ENCODE peak calls at places on chromosomes 3 and 15, in ten cellular contexts. Q, X, O, L, P, E, I, F, H and T are unnamed samples.

GRCh38 chr3:156218353-156218744 is 98.0 kb downstream of the KCNAB1 start:
- DNase-seq in Q (no peak), X (no peak), O (no peak), L (peak), P (no peak), E (no peak), I (peak), F (peak), H (no peak), T (no peak)

GRCh38 chr15:26771168-26771916 is 1.5 kb downstream of the GABRB3 start:
- DNase-seq in Q (no peak), X (no peak), O (peak), L (no peak), P (no peak), E (peak), I (no peak), F (no peak), H (no peak), T (no peak)

GRCh38 chr15:66859688-66860253 is 157.7 kb downstream of the SMAD6 start:
- DNase-seq in Q (no peak), X (no peak), O (no peak), L (no peak), P (no peak), E (no peak), I (no peak), F (no peak), H (no peak), T (no peak)

GRCh38 chr15:101225658-101226057 is 26.2 kb downstream of the CHSY1 start:
- DNase-seq in Q (no peak), X (no peak), O (no peak), L (no peak), P (no peak), E (no peak), I (no peak), F (peak), H (no peak), T (no peak)

GRCh38 chr3:102112706-102113230 is 263.5 kb downstream of the NFKBIZ start:
- DNase-seq in Q (no peak), X (no peak), O (no peak), L (no peak), P (no peak), E (no peak), I (no peak), F (no peak), H (no peak), T (no peak)

GRCh38 chr3:194138732-194139084 is 2.8 kb downstream of the HES1 start:
- DNase-seq in Q (no peak), X (no peak), O (no peak), L (no peak), P (no peak), E (no peak), I (no peak), F (no peak), H (no peak), T (no peak)

GRCh38 chr15:94743668-94744067 is 512.3 kb downstream of the MCTP2 start:
- DNase-seq in Q (no peak), X (no peak), O (no peak), L (no peak), P (no peak), E (no peak), I (no peak), F (no peak), H (no peak), T (no peak)

GRCh38 chr3:23162939-23163338 is 40.2 kb upstream of the UBE2E2 start:
- DNase-seq in Q (no peak), X (peak), O (no peak), L (no peak), P (no peak), E (no peak), I (no peak), F (no peak), H (no peak), T (no peak)

GRCh38 chr15:87403973-87404372 is 852.6 kb downstream of the NTRK3 start:
- DNase-seq in Q (no peak), X (peak), O (no peak), L (no peak), P (no peak), E (no peak), I (no peak), F (no peak), H (no peak), T (no peak)

GRCh38 chr3:142394921-142395622 is 52.8 kb downstream of the XRN1 start:
- DNase-seq in Q (no peak), X (no peak), O (no peak), L (no peak), P (no peak), E (no peak), I (no peak), F (peak), H (no peak), T (no peak)

GRCh38 chr3:61936344-61936937 is 375.1 kb downstream of the PTPRG start:
- DNase-seq in Q (no peak), X (peak), O (no peak), L (peak), P (no peak), E (peak), I (no peak), F (peak), H (no peak), T (peak)

GRCh38 chr3:118501152-118501551 is 533.5 kb downstream of the IGSF11 start:
- DNase-seq in Q (no peak), X (peak), O (peak), L (no peak), P (no peak), E (no peak), I (peak), F (no peak), H (no peak), T (no peak)

GRCh38 chr15:67501177-67501835 is 19.6 kb upstream of the C15orf61 start:
- DNase-seq in Q (no peak), X (peak), O (no peak), L (peak), P (no peak), E (no peak), I (peak), F (no peak), H (no peak), T (no peak)

GRCh38 chr3:37876279-37876678 is 14.6 kb downstream of the CTDSPL start:
- DNase-seq in Q (no peak), X (no peak), O (no peak), L (no peak), P (no peak), E (no peak), I (no peak), F (no peak), H (no peak), T (no peak)

DNA sequence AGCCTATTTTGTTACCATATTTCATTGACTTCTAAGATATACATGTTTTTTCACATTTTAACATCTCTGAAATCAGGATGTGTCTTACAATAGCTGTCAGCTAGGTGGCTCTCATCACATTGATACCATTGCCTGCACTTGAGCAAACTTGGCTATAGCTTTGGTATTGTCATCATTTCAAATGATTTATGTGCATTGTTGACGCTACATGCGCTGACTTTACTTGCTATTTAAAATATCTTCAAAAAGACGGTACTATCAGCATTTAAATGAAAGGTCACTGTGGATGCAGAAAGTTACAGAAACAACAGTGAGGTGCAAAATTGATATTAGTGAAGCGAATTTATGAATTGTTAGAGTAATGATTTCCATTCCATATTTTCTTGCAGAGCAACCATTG is 54.0 kb upstream of the ABHD2 start:
- DNase-seq in Q (no peak), X (peak), O (no peak), L (peak), P (no peak), E (no peak), I (peak), F (peak), H (no peak), T (no peak)
- TF ChIP-seq CTCF in Q (peak), X (no peak), O (no peak), L (peak), P (no peak), E (peak), I (peak), F (peak), H (no peak), T (peak)

GRCh38 chr3:136751259-136752045 is 726 bp downstream of the STAG1 start:
- DNase-seq in Q (peak), X (peak), O (peak), L (peak), P (no peak), E (peak), I (peak), F (peak), H (peak), T (peak)

GRCh38 chr3:136752046-136752326 is 192 bp downstream of the STAG1 start:
- DNase-seq in Q (peak), X (no peak), O (no peak), L (no peak), P (no peak), E (no peak), I (no peak), F (no peak), H (no peak), T (no peak)

GRCh38 chr3:136755192-136755591 is 3.0 kb upstream of the STAG1 start:
- DNase-seq in Q (no peak), X (no peak), O (no peak), L (no peak), P (no peak), E (no peak), I (no peak), F (no peak), H (no peak), T (no peak)

GRCh38 chr3:136752327-136753111 is at the start of gene STAG1:
- DNase-seq in Q (peak), X (peak), O (peak), L (peak), P (peak), E (peak), I (peak), F (peak), H (peak), T (peak)

DNA sequence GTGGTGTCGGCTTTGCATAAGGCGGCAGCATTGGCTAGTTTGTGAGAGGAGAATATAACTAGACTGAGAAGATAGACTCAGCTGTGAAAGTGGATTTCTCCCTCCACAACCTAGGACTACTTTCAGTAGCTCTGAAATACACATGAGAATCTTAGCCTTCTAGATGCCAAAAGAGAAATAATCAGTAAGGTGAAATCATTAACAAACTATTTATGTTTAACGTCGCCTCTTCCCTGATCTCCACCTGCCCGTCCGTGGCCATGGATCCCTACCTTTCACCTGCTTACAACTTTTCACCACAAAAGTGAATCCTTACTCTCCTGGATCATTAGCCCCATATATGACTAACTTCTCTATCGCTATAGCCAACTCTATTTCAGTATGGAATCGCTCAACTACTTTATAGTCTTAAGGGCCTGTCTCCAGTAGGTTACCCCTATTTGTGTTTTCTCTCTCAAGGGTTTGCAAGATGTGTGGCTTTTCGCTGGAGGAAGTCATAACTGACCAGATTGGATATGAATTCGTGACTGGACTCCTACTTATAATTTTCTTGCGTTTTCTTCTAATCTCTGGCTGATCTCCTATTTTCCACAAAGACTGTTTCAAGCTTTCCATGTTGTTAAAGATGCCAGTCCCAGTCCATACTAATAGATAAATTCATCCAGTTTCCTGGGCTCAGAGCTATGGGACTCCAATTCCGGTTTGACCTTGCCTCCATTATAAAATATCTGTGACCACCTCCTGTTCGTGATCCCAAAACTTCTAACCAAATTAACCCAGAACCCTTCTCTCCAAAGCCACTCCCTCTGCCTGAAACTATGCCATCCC is 1.1 kb upstream of the STAG1 start:
- DNase-seq in Q (no peak), X (peak), O (no peak), L (no peak), P (no peak), E (no peak), I (no peak), F (no peak), H (no peak), T (no peak)
- TF ChIP-seq CTCF in Q (no peak), X (no peak), O (no peak), L (no peak), P (peak), E (no peak), I (no peak), F (no peak), H (no peak), T (peak)

DNA sequence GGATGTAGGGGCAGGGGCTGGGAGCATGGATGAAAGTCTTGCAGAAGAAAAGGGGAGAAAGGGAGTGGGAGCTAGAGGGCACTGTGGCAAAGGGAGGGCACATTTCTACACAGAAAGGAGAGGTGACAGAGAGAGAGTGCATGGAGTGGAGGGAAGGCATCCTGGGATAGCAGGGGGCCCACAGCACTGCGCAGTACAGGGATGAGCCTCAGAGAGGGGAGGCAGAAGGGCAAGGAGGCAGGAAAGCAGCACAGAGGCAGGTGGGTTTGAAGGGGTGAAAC is 5.4 kb downstream of the STOML1 start:
- DNase-seq in Q (no peak), X (no peak), O (no peak), L (no peak), P (no peak), E (no peak), I (no peak), F (no peak), H (no peak), T (no peak)
- TF ChIP-seq CTCF in Q (no peak), X (no peak), O (no peak), L (no peak), P (no peak), E (no peak), I (no peak), F (no peak), H (no peak), T (peak)

DNA sequence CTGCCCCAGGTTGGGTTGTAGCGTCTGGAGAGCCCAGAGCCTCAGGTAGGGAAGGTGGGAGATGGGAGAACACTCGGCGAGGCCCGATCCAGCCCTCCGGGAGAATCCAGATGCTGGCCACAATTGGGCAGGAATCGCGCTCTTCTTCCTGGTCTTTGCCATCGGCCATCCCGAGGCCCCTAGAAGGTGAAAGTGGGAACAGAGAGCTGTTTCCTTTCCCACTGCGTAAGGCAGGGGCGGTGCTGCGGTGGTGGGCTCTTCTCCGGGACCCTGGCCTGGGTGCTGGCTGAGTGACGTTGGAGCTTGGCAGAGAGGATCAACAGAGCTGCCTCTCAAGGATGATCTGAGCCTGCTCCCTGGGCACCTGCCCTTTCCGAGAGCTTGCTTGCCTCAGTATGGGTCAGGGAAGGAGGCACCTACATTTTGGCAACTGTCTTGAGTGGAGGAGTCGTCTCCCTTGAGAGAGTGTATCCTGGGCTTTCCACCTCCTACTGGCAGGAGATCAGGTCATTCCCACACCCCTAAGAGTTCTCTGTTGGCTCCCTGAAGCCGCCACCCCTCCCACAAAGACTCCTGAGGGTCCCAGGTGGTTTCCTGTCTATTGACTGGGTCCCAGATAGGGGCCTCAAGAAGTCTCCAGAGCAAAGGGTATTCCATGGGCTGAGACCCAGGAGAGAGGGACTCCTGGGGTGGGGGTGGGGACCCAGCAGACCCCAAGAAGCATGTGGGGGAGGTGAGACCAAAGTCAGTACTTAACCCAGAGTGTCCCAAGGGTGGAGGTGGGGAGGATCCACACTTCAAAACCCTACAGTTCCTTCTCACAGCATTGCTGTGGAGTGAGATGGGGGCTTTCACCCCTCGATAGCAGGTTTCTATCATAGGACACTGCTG is 1.6 kb downstream of the C15orf39 start:
- DNase-seq in Q (no peak), X (no peak), O (no peak), L (peak), P (no peak), E (no peak), I (no peak), F (peak), H (no peak), T (peak)
- TF ChIP-seq CTCF in Q (no peak), X (no peak), O (no peak), L (no peak), P (no peak), E (no peak), I (no peak), F (peak), H (no peak), T (no peak)

GRCh38 chr15:64651573-64652260 is 123.7 kb downstream of the RBPMS2 start:
- DNase-seq in Q (no peak), X (peak), O (no peak), L (no peak), P (no peak), E (peak), I (no peak), F (no peak), H (no peak), T (no peak)

GRCh38 chr15:64656508-64656907 is 118.9 kb downstream of the RBPMS2 start:
- DNase-seq in Q (no peak), X (no peak), O (no peak), L (no peak), P (no peak), E (no peak), I (no peak), F (no peak), H (no peak), T (no peak)

DNA sequence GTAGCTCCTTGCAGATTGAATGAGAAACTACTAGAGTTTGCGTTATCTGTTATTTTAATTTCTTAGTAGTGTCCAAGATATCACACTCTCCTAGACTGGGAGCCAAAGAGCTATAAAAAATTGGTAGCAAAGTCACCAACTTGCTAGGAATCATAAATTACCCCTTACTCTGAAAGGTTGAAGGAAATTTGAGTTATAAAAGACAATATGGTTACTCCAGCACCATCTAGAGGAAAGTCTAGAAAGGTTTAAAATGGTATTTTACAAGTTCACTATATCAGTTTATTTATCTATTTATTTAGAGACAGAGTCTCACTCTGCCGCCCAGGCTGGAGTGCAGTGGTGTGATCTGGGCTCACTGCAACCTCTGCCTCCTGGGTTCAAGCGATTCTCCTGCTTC is 121.6 kb downstream of the RBPMS2 start:
- DNase-seq in Q (no peak), X (no peak), O (no peak), L (peak), P (no peak), E (no peak), I (peak), F (no peak), H (no peak), T (no peak)
- TF ChIP-seq CTCF in Q (peak), X (peak), O (no peak), L (peak), P (no peak), E (no peak), I (peak), F (peak), H (no peak), T (peak)

GRCh38 chr3:28077566-28077965 is 163.9 kb upstream of the CMC1 start:
- DNase-seq in Q (no peak), X (no peak), O (no peak), L (peak), P (no peak), E (peak), I (peak), F (peak), H (no peak), T (no peak)
- TF ChIP-seq CTCF in Q (peak), X (no peak), O (no peak), L (peak), P (peak), E (no peak), I (peak), F (no peak), H (no peak), T (no peak)

DNA sequence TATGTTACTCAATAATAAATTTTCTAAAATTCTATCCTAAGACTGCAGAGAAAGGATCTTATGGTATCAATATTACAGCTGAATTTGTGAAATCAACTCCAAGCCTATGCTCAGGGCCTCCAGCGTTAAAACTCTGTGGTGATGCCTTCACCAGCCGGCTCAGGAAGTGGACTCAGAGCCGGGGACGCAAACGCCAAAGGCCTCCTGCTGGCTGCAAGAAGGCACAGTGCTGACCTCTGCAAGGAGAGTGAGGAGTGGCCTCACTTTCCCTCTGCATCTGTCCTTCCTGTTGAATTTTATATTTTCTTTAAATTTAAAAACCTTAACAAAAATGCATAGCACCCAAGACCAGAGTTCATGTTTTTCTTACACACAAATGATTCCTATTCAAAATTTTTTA is 48.5 kb downstream of the HERC2 start:
- DNase-seq in Q (no peak), X (no peak), O (no peak), L (peak), P (no peak), E (no peak), I (peak), F (peak), H (no peak), T (no peak)
- TF ChIP-seq CTCF in Q (peak), X (no peak), O (no peak), L (peak), P (no peak), E (no peak), I (peak), F (peak), H (no peak), T (no peak)

DNA sequence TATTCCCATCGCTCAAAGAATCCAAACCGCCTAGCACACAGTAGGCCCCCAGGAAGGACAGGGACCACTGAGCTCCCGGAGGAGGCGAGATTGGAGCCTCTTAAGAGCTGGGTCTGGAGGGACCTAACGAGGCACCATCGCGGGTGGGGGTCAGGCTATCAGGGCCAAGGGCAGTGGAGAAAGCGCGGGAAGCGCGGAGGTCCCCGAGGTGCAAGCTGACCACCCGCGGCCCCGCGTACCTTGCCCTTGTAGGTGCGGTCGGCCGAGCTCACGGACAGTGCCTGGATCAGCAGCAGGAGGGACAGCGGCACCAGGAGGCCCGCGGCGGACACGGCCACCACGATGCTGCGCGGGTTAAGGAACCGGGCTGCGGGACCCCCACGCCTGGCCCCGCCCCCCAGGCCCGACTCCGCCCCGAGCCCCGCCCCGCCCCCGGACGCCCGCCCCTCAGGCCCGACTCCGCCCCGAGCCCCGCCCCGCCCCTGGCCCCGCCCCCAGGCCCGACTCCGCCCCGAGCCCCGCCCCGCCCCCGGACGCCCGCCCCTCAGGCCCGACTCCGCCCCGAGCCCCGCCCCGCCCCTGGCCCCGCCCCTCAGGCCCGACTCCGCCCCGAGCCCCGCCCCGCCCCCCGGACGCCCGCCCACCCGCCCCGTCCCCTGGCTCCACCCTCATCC is 3.9 kb downstream of the ZDHHC19 start:
- DNase-seq in Q (no peak), X (peak), O (peak), L (no peak), P (no peak), E (no peak), I (no peak), F (no peak), H (peak), T (no peak)
- TF ChIP-seq CTCF in Q (no peak), X (no peak), O (no peak), L (no peak), P (no peak), E (no peak), I (no peak), F (no peak), H (no peak), T (no peak)